ENCODE peak calls at places on chromosomes 6 and 20, in seven cellular contexts. W is fibroblast of lung, E is psoas muscle, U is cardiac muscle cell, M is WERI-Rb-1, N is HCT116, Q is GM23338. H is an unnamed sample.

GRCh38 chr6:116010400-116011095 is 50.1 kb downstream of the FRK start:
- DNase-seq in W (peak; percentile 81), E (peak; percentile 66), U (peak; percentile 65), M (peak; percentile 75), N (peak; percentile 67), Q (peak; percentile 77), H (peak; percentile 71)

GRCh38 chr6:113414511-113414910 is 442.6 kb upstream of the MARCKS start:
- DNase-seq in W (peak; percentile 82), E (no peak), U (peak; percentile 36), M (peak; percentile 9), N (peak; percentile 57), Q (no peak), H (no peak)

GRCh38 chr20:36162272-36162966 is 7.9 kb downstream of the EPB41L1 start:
- DNase-seq in W (no peak), E (no peak), U (no peak), M (no peak), N (no peak), Q (no peak), H (no peak)

GRCh38 chr20:47825011-47825762 is 39.9 kb upstream of the SULF2 start:
- DNase-seq in W (no peak), E (no peak), U (no peak), M (no peak), N (no peak), Q (no peak), H (no peak)

GRCh38 chr20:62147528-62147927 is 4.0 kb downstream of the SS18L1 start:
- DNase-seq in W (no peak), E (no peak), U (no peak), M (no peak), N (no peak), Q (no peak), H (no peak)

GRCh38 chr6:29926795-29927427 is 15.4 kb upstream of the HLA-A start:
- DNase-seq in W (peak; percentile 81), E (peak; percentile 77), U (no peak), M (no peak), N (no peak), Q (peak; percentile 86), H (peak; percentile 86)

GRCh38 chr6:120056085-120056484 is 706.5 kb upstream of the MAN1A1 start:
- DNase-seq in W (no peak), E (no peak), U (no peak), M (no peak), N (no peak), Q (peak; percentile 65), H (no peak)

GRCh38 chr6:32096087-32096393 is 13.1 kb downstream of the TNXB start:
- DNase-seq in W (no peak), E (no peak), U (no peak), M (no peak), N (no peak), Q (no peak), H (no peak)

GRCh38 chr6:48567016-48567415 is 456.0 kb upstream of the PTCHD4 start:
- DNase-seq in W (no peak), E (no peak), U (no peak), M (no peak), N (no peak), Q (peak; percentile 35), H (no peak)

GRCh38 chr6:22952076-22952475 is 382.7 kb downstream of the HDGFL1 start:
- DNase-seq in W (peak; percentile 18), E (no peak), U (no peak), M (no peak), N (no peak), Q (no peak), H (no peak)

GRCh38 chr6:79666633-79667032 is 35.5 kb downstream of the SH3BGRL2 start:
- DNase-seq in W (no peak), E (no peak), U (no peak), M (no peak), N (no peak), Q (no peak), H (no peak)

GRCh38 chr20:2237059-2237458 is 58.7 kb upstream of the TGM3 start:
- DNase-seq in W (peak; percentile 77), E (peak; percentile 67), U (peak; percentile 3), M (no peak), N (no peak), Q (peak; percentile 13), H (peak; percentile 77)

GRCh38 chr6:110547266-110547964 is 71.0 kb upstream of the SLC22A16 start:
- DNase-seq in W (no peak), E (no peak), U (no peak), M (no peak), N (peak; percentile 73), Q (no peak), H (no peak)

GRCh38 chr6:150413198-150413597 is 44.4 kb downstream of the IYD start:
- DNase-seq in W (no peak), E (no peak), U (no peak), M (no peak), N (no peak), Q (no peak), H (no peak)

GRCh38 chr20:32333988-32334885 is 23.9 kb upstream of the ASXL1 start:
- DNase-seq in W (no peak), E (peak; percentile 35), U (peak; percentile 38), M (no peak), N (no peak), Q (no peak), H (peak; percentile 67)

GRCh38 chr6:142152731-142153130 is 5.7 kb downstream of the VTA1 start:
- DNase-seq in W (peak; percentile 60), E (no peak), U (no peak), M (no peak), N (no peak), Q (no peak), H (no peak)

GRCh38 chr6:163083141-163083540 is 331.4 kb upstream of the QKI start:
- DNase-seq in W (no peak), E (no peak), U (no peak), M (no peak), N (no peak), Q (peak; percentile 54), H (no peak)

GRCh38 chr6:15901141-15902115 is 227.5 kb upstream of the MYLIP start:
- DNase-seq in W (no peak), E (no peak), U (no peak), M (no peak), N (no peak), Q (no peak), H (no peak)

GRCh38 chr20:22374678-22375590 is 209.4 kb downstream of the FOXA2 start:
- DNase-seq in W (peak; percentile 60), E (no peak), U (no peak), M (no peak), N (no peak), Q (peak; percentile 34), H (no peak)

GRCh38 chr6:160085226-160085625 is 36.4 kb upstream of the SLC22A1 start:
- DNase-seq in W (no peak), E (no peak), U (no peak), M (no peak), N (no peak), Q (no peak), H (no peak)
- H3K4me3 ChIP-seq in W (no peak overlapping the region), E (no peak overlapping the region), U (no peak overlapping the region), M (no peak overlapping the region), N (no peak overlapping the region), Q (no peak overlapping the region), H (no peak overlapping the region)

GRCh38 chr6:89311853-89312531 is 3.1 kb downstream of the GABRR2 start:
- DNase-seq in W (peak; percentile 70), E (peak; percentile 55), U (peak; percentile 62), M (peak; percentile 73), N (no peak), Q (peak; percentile 88), H (no peak)
- TF ChIP-seq CTCF in W (no peak), E (peak; percentile 53), U (peak; percentile 69), M (peak; percentile 82), N (no peak), Q (peak; percentile 81), H (peak; percentile 60)

DNA sequence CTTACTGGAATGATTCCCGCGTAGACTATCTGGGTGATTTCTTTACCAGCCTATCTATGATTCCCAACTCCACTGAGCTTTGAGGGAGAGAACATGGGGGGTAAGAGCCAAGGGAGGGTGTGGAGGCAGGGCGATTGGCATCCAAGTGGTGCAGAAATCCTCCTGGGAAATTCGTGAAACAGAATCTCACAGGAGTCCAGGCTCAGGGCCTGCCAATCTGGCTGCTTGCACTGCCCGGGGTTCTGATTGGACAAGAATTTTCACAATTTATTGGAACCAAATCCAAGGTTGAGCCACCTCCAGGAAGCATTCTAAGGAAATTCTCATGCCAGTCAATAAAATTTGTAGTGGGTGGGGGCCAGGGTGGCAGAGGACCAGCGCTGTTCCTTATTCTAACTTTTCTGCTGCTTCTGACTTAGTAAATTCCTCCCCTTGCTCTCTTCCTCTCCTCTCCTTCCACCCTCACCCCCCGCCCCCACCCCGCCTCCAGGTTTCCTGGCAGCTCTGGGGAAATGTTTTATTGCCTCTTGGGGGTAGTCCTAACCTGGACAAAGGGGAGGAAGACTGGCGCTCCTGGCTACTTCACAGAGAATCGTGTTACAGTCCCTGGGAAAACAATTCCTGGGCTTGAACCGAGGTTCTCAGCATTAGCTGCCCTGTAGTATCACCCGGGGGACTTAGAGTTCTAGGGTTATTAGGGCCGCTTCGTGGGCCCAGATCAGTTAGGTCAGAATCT is 3.1 kb downstream of the BMP6 start:
- DNase-seq in W (no peak), E (no peak), U (no peak), M (no peak), N (no peak), Q (peak; percentile 59), H (no peak)
- H3K4me3 ChIP-seq in W (no peak overlapping the region), E (peak overlapping the region; percentile 79), U (peak overlapping the region; percentile 40), M (no peak overlapping the region), N (no peak overlapping the region), Q (peak overlapping the region; percentile 74), H (peak overlapping the region; percentile 58)

DNA sequence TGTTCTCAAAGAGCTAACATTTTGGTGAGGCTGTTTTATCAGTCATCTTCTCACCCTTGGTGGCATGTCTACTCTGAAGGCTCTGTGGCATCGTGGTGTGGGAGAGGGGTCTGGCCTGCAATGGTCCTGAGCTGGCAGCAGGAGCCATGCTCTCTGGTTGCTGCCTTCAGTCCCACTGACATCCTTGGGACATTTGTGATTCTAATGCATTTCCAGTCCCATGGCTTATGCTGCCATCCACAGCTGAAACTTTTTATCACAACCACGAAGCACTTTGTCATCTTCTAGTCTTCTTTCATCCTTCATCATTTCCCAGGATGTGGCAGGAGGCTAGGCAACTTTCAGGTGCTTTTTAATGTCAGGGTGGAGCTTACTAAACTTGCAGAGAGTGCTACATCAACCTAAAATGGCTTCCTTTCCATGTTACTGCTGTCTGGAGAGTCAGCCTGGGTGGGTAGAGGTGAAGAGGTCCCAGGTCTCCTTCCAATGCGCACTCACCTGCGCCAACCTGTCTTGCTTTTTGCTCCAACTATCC is 77.1 kb downstream of the GPR63 start:
- DNase-seq in W (no peak), E (no peak), U (no peak), M (peak; percentile 18), N (no peak), Q (peak; percentile 15), H (no peak)
- TF ChIP-seq CTCF in W (no peak), E (no peak), U (no peak), M (peak; percentile 40), N (no peak), Q (no peak), H (no peak)

GRCh38 chr20:44646023-44646640 is 5.4 kb downstream of the ADA start:
- DNase-seq in W (peak; percentile 43), E (no peak), U (no peak), M (no peak), N (no peak), Q (peak; percentile 36), H (no peak)
- H3K4me3 ChIP-seq in W (no peak overlapping the region), E (no peak overlapping the region), U (no peak overlapping the region), M (no peak overlapping the region), N (no peak overlapping the region), Q (no peak overlapping the region), H (no peak overlapping the region)

DNA sequence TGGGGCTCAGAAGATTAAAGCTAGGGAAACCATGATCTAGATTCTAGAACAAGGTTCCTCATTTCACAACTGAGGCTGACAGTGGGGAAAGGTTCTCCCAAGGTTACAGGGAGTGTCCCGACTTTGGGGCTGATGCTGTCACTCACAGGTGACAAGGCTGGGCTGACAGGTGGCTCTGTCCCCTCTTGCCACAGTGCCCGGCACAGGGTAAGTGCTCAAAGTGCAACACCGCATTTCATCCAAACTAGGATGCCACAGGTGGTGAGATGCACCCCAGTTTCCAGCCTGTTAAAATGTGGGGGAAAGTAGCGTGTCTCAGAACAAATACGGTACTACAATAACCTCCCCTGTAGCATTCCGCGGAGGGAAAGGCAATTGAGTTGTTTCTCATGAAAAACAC is 7.8 kb downstream of the ZBP1 start:
- DNase-seq in W (no peak), E (no peak), U (no peak), M (no peak), N (no peak), Q (no peak), H (peak; percentile 63)
- TF ChIP-seq CTCF in W (no peak), E (no peak), U (no peak), M (no peak), N (no peak), Q (no peak), H (no peak)